ENCODE peak calls at places on chromosomes 4 and X, in four cellular contexts. K is effector memory CD4-positive, alpha-beta T cell; D is cardiac muscle cell; B is ascending aorta. S is an unnamed sample.

GRCh38 chr4:154622598-154622997 is 10.1 kb upstream of the FGG start:
- DNase-seq in K (no peak), B (no peak), D (peak; percentile 67), S (no peak)

GRCh38 chr4:25756503-25756902 is 100.9 kb downstream of the SLC34A2 start:
- DNase-seq in B (no peak), K (no peak), D (no peak), S (no peak)

GRCh38 chr4:71216316-71216959 is 122.4 kb upstream of the SLC4A4 start:
- DNase-seq in K (no peak), D (no peak), B (no peak), S (no peak)

GRCh38 chr4:32189788-32190187 is 1469.6 kb downstream of the PCDH7 start:
- DNase-seq in D (no peak), B (no peak), K (no peak), S (no peak)

GRCh38 chr4:168630445-168631187 is 133.8 kb downstream of the PALLD start:
- DNase-seq in D (no peak), B (no peak), K (no peak), S (no peak)

GRCh38 chrX:143894938-143895337 is 11.1 kb downstream of the UBE2NL start:
- DNase-seq in K (no peak), B (no peak), D (no peak), S (no peak)

GRCh38 chr4:8185280-8185679 is 13.8 kb upstream of the SH3TC1 start:
- DNase-seq in B (no peak), D (no peak), K (no peak), S (no peak)

GRCh38 chr4:122632396-122633143 is 11.7 kb upstream of the IL21 start:
- DNase-seq in D (no peak), B (no peak), K (no peak), S (no peak)

GRCh38 chr4:7206385-7206784 is 14.0 kb downstream of the SORCS2 start:
- DNase-seq in B (peak; percentile 80), D (no peak), K (no peak), S (peak; percentile 51)

GRCh38 chr4:7153711-7154110 is 38.6 kb upstream of the SORCS2 start:
- DNase-seq in D (no peak), B (no peak), K (no peak), S (peak; percentile 11)

GRCh38 chr4:81257841-81258240 is 42.8 kb upstream of the PRKG2 start:
- DNase-seq in B (no peak), K (no peak), D (no peak), S (no peak)

GRCh38 chr4:6749340-6750171 is 33.0 kb upstream of the KIAA0232 start:
- DNase-seq in D (no peak), K (no peak), B (peak; percentile 79), S (peak; percentile 84)

GRCh38 chr4:153759407-153760226 is at the start of gene RNF175:
- DNase-seq in K (no peak), B (no peak), D (peak; percentile 56), S (no peak)

GRCh38 chr4:11765849-11766453 is 337.3 kb upstream of the HS3ST1 start:
- DNase-seq in K (no peak), D (peak; percentile 60), B (no peak), S (no peak)

GRCh38 chr4:182367153-182367552 is 124.0 kb downstream of the TENM3 start:
- DNase-seq in B (no peak), K (no peak), D (no peak), S (no peak)

GRCh38 chrX:9899640-9900075 is 67.5 kb upstream of the CLDN34 start:
- DNase-seq in D (no peak), B (no peak), K (no peak), S (no peak)

DNA sequence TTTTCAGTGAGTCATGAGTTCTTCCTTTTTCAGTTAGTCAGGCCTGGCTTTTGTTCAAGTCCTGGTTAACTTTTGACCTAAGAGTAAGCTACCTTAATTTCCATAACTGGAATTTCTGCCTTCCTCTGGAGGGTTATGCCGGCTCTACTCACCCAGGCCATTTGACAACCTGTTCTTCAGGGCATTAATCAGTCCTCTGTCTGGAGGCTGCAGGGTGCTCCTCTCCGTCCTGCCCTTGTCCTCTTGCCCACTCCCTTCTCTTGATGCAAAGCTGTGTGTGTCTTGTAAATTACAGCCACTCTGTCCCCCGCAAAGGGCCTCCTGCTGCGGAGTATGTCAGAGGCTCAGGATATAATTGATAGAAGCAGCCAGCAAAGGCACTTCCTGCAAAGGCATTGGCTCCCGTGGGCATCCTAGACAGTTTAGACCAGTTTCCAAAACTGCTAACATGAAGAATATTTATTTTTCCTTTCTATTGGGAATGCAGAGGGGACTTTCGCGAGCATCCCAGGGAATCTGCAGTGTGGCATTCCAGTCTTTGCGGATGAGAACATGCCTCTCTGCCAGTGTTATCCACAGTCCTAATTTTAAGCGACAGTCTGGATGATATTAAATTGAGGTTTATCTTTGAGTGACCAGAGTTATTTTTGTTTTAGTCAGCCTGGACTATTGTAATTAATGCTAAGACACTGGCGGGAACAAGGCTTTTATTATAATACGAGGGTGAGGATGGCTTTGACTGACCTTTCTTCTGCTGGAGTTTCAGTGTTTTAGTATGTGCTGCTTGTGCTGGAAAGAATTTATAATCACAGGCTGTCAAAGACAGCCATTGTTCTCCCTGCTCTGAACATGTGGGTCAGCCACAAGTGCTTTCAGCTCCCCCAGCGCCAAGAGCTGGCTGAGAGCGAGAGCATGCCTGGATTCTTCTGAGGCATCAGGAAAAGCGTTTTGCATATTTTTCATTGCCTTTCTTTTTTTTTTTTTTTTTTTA is 74.2 kb downstream of the LIMCH1 start:
- DNase-seq in D (peak; percentile 63), K (no peak), B (no peak), S (peak; percentile 32)
- H3K4me3 ChIP-seq in D (no peak overlapping the region), K (no peak overlapping the region), B (no peak overlapping the region), S (peak overlapping the region; percentile 29)

GRCh38 chrX:16883487-16883804 is 13.3 kb upstream of the RBBP7 start:
- DNase-seq in B (no peak), D (no peak), K (no peak), S (no peak)
- H3K27ac ChIP-seq in B (no peak overlapping the region), D (no peak overlapping the region), K (no peak overlapping the region), S (no peak overlapping the region)

DNA sequence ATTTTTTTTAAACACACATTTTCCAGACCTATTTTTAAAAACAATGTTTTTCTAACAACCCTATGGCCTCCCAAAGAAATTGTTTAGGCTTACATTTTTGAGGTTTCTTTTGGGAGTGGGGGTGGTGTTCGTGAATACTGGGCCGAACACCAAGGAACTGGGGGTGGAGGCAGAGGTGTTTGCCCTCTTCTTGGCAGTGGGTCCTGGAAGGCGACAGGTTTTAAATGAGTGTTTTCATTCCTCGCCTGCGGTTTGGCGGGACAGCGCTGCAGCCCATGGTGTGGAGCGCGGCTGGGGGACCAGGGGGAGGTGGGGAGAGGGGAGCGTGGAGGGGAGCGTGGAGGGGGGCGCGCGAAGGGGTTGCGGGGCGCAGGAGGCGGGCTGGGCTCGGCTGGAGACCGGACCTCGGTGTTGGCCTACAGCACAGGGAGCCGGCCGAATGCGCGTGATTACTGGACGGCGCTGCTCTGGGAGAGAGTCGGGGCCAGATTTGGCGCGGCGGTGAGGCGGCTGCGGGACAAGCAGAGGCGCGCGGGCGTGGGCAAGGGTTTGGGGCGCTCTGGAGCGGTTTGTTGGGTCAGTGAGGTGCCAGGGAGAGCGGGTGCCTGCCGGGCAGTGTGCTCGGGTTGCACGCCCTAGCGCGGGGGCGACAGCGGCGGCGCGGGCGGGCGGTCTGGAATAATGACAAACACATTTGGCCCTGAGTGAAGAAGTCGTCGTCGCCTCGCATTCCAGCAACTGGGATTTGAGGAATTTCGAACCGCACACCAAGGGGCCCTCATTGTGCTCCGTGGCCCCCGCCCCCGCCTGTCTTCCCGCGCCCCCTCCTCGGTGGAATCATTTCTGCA is 762 bp downstream of the PDGFRA start:
- DNase-seq in D (peak; percentile 65), K (no peak), B (peak; percentile 71), S (peak; percentile 72)
- H3K4me3 ChIP-seq in D (peak overlapping the region; percentile 64), K (no peak overlapping the region), B (peak overlapping the region; percentile 81), S (peak overlapping the region; percentile 69)

DNA sequence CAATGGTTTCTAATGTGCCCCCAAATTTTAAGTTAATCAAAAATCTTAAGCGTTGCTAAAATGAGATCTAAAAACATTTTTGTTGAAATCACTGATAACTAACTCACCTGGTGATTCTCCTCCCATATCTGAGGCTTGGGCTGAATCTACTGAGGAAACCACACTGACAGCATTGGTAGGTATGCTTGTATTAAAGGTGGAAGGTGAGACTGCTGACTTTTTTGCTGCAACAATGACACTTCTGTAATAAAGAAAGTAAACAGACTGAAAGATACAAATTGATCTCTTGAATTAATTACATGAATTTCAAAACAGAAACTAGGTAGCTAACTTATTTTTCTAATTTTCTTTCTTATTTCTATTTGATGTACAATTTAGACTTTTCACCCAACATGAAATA is 198.1 kb downstream of the LRBA start:
- DNase-seq in D (no peak), B (no peak), K (no peak), S (no peak)
- H3K27ac ChIP-seq in D (no peak overlapping the region), B (no peak overlapping the region), K (no peak overlapping the region), S (no peak overlapping the region)

DNA sequence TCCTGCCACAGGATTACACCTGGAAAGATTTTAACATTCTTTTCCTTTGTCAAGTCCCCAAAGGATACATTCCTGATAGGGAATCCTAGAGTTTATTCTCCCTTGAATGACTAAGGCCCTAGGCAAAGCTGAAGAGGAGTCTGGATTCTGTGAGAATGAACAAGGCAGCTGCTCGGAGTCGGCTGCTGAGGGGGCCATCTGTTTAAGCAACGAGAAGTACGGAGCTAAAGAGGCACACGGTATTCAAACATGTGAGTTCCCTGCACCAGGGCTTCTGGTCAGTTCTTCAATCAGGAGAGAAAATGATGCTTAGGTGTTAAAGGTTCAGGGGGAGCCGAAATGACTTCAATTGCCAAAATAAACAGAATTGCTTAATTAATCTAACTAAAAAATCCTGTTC is 97.6 kb downstream of the MGST2 start:
- DNase-seq in B (no peak), K (no peak), D (no peak), S (no peak)
- H3K4me3 ChIP-seq in B (no peak overlapping the region), K (no peak overlapping the region), D (no peak overlapping the region), S (no peak overlapping the region)